ENCODE peak calls at places on chromosomes 16 and 17, in four cellular contexts. T is fibroblast of lung, F is AG04450, V is fibroblast of pulmonary artery. Q is an unnamed sample.

GRCh38 chr16:66346221-66346620 is 20.3 kb upstream of the CDH5 start:
- DNase-seq in V (no peak), T (no peak), F (no peak), Q (no peak)

GRCh38 chr16:48531011-48531962 is 78.7 kb downstream of the N4BP1 start:
- DNase-seq in V (no peak), F (peak), T (no peak), Q (no peak)

GRCh38 chr17:45942284-45942683 is 47.9 kb downstream of the MAPT start:
- DNase-seq in T (no peak), V (no peak), F (no peak), Q (no peak)

GRCh38 chr16:55275869-55276268 is 48.1 kb upstream of the IRX6 start:
- DNase-seq in T (no peak), F (no peak), V (no peak), Q (no peak)

GRCh38 chr16:66858740-66859396 is 14.7 kb downstream of the CA7 start:
- DNase-seq in T (peak), V (peak), F (no peak), Q (peak)

GRCh38 chr16:3444032-3444388 is 530 bp downstream of the NAA60 start:
- DNase-seq in T (peak), V (peak), F (peak), Q (peak)

GRCh38 chr17:82962163-82962720 is 117.2 kb upstream of the METRNL start:
- DNase-seq in T (peak), V (no peak), F (no peak), Q (no peak)

GRCh38 chr17:3004150-3004801 is 59.1 kb downstream of the OR1D5 start:
- DNase-seq in F (peak), T (peak), V (peak), Q (peak)

GRCh38 chr16:85359147-85359822 is 247.0 kb upstream of the CIBAR2 start:
- DNase-seq in V (no peak), T (peak), F (no peak), Q (no peak)

GRCh38 chr16:55401036-55401435 is 77.0 kb downstream of the IRX6 start:
- DNase-seq in T (no peak), V (no peak), F (no peak), Q (no peak)

GRCh38 chr17:50899005-50899460 is 32.9 kb upstream of the TOB1 start:
- DNase-seq in F (no peak), V (no peak), T (no peak), Q (no peak)

GRCh38 chr16:1152123-1152638 is 725 bp upstream of the CACNA1H start:
- DNase-seq in T (no peak), F (no peak), V (no peak), Q (no peak)

GRCh38 chr17:2706911-2707510 is 4.6 kb downstream of the CLUH start:
- DNase-seq in F (no peak), V (no peak), T (no peak), Q (no peak)

GRCh38 chr17:7838291-7839075 is 4.5 kb downstream of the KDM6B start:
- DNase-seq in T (peak), V (peak), F (no peak), Q (peak)

GRCh38 chr16:23302045-23302956 is at the start of gene SCNN1B:
- DNase-seq in T (no peak), V (no peak), F (no peak), Q (peak)

GRCh38 chr16:27982184-27982583 is 81.3 kb downstream of the GSG1L start:
- DNase-seq in F (no peak), V (no peak), T (no peak), Q (no peak)

GRCh38 chr17:30243568-30243967 is 8.1 kb upstream of the SLC6A4 start:
- DNase-seq in F (no peak), T (no peak), V (no peak), Q (no peak)

GRCh38 chr16:17070882-17071592 is 399.7 kb downstream of the XYLT1 start:
- DNase-seq in F (no peak), T (peak), V (no peak), Q (peak)

GRCh38 chr17:41518789-41519449 is at the start of gene KRT15:
- DNase-seq in T (no peak), V (peak), F (no peak), Q (no peak)

GRCh38 chr16:55779391-55780094 is 53.4 kb downstream of the CES1 start:
- DNase-seq in F (no peak), T (no peak), V (no peak), Q (no peak)

GRCh38 chr16:86723699-86724098 is 145.3 kb downstream of the FOXL1 start:
- DNase-seq in V (no peak), T (no peak), F (no peak), Q (no peak)

GRCh38 chr17:76276461-76277299 is 11.5 kb downstream of the UBALD2 start:
- DNase-seq in T (peak), F (no peak), V (no peak), Q (no peak)

GRCh38 chr17:73342057-73342522 is 30.3 kb upstream of the CDC42EP4 start:
- DNase-seq in T (peak), F (no peak), V (peak), Q (peak)

GRCh38 chr17:74892974-74893911 is at the start of gene FADS6:
- DNase-seq in V (no peak), F (no peak), T (no peak), Q (no peak)

GRCh38 chr16:48335961-48336360 is 49.3 kb downstream of the SIAH1 start:
- DNase-seq in T (peak), F (peak), V (peak), Q (no peak)

GRCh38 chr16:17271687-17272086 is 199.1 kb downstream of the XYLT1 start:
- DNase-seq in F (no peak), T (no peak), V (peak), Q (no peak)

GRCh38 chr16:17171250-17172143 is 299.3 kb downstream of the XYLT1 start:
- DNase-seq in T (no peak), F (no peak), V (no peak), Q (no peak)

GRCh38 chr17:37179893-37180292 is 195.9 kb upstream of the C17orf78 start:
- DNase-seq in F (peak), V (peak), T (peak), Q (no peak)

GRCh38 chr16:8931864-8932263 is 31.8 kb downstream of the USP7 start:
- DNase-seq in F (peak), T (peak), V (peak), Q (peak)

GRCh38 chr17:82180776-82181528 is 31.7 kb downstream of the CCDC57 start:
- DNase-seq in V (no peak), T (no peak), F (no peak), Q (no peak)

GRCh38 chr17:31274252-31274651 is 22.8 kb downstream of the OMG start:
- DNase-seq in T (peak), F (no peak), V (peak), Q (no peak)

GRCh38 chr17:47946929-47947397 is 5.6 kb downstream of the PNPO start:
- DNase-seq in F (no peak), V (peak), T (peak), Q (peak)

DNA sequence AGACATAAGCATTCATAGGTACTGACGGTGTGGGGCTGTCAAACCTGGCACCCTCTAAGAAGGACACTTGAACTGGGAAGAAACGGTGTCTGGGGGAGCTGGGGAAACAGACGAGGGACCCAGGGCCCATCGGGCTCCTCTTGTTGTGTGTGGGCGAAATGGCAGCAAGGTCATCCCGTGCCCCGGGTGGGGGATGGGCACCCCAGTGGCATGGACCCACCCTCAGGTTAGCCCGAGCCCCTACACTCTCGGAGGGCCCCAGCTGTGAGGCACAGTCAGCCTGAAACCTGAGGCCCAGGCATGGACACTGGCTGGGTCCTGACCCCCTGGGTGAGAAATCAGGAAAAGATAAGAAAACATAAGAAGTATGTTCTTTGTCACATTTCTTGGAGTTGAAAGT is 57.1 kb downstream of the MYO18A start:
- DNase-seq in T (no peak), V (no peak), F (no peak), Q (no peak)
- H3K4me3 ChIP-seq in T (no peak), V (no peak), F (no peak), Q (no peak)

GRCh38 chr16:68096491-68096890 is 11.3 kb downstream of the NFATC3 start:
- DNase-seq in T (no peak), V (no peak), F (no peak), Q (no peak)

GRCh38 chr16:68094614-68094934 is 9.4 kb downstream of the NFATC3 start:
- DNase-seq in F (no peak), T (no peak), V (no peak), Q (no peak)

GRCh38 chr16:68097088-68097487 is 11.9 kb downstream of the NFATC3 start:
- DNase-seq in T (no peak), F (no peak), V (no peak), Q (no peak)

GRCh38 chr16:68091604-68092261 is 6.6 kb downstream of the NFATC3 start:
- DNase-seq in T (peak), F (no peak), V (peak), Q (no peak)

GRCh38 chr16:68093816-68094613 is 8.8 kb downstream of the NFATC3 start:
- DNase-seq in F (no peak), V (peak), T (peak), Q (no peak)
- TF ChIP-seq CTCF in F (peak), V (peak), T (peak), Q (peak)

GRCh38 chr16:69918241-69918640 is 32.9 kb upstream of the CLEC18A start:
- DNase-seq in V (no peak), F (no peak), T (peak), Q (no peak)
- H3K4me3 ChIP-seq in V (peak), F (peak), T (peak), Q (no peak)

GRCh38 chr17:22694362-22695227 is 1002.3 kb downstream of the KCNJ18 start:
- DNase-seq in F (no peak), V (no peak), T (no peak), Q (no peak)
- TF ChIP-seq CTCF in F (peak), V (no peak), T (peak), Q (peak)

DNA sequence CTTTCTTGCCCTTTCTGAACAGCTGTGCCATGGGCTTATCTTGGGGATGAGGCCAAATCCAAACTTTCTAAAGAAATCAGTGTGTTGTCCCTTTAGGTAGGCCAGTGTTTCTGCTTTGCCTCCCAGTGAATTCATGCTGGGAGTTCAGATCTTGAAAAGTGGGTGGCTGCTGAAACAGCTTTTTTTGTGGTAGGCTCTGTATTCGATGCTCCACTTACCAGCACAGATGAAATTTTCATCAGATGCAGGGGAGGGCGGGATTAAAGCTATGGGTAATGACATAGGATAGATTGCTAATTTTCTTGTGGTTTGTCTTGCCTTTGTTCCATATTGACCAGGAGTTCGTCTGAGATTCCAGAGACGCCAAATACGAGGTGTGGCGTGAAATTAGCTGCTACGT is 2.8 kb downstream of the SOCS7 start:
- DNase-seq in V (no peak), F (no peak), T (no peak), Q (no peak)
- H3K4me3 ChIP-seq in V (no peak), F (peak), T (peak), Q (no peak)

DNA sequence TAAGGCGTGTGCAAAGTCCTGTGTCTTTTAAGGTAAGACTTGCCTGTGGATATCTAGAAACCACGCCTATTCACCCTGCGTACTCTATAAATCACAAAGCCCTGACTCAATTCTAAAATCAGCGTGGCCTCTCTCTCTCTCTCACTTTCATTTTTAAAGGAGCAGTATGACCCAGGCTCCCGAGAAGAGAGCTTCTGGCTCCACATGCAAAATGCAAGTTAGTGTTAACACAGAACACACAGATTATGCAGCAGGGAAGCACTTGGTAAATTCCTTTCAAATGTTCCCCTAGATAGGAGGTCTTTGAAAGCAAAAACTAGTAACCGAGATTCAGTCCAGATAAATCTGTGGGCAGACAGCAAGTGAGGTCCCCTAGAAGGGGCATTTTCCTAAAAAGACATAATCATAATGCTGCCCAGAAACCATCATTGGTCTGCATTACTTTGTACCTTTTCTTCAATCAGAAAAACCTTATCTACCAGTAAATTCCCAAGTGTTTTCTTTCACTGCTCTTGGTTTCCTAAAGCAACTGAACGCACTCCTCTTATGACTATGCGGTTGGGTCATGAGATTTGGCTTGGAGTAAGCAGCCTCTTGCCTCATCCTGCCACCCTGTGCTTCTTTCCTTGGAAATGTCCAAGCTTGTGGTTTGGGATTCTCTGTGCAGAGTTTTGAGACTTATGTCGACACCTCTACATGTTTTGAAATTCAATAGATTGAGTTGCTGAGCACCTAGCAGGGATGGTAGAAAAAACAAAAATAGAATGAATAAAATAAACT is 31.7 kb upstream of the KCNJ2 start:
- DNase-seq in T (peak), F (peak), V (peak), Q (peak)
- TF ChIP-seq CTCF in T (no peak), F (no peak), V (no peak), Q (no peak)

DNA sequence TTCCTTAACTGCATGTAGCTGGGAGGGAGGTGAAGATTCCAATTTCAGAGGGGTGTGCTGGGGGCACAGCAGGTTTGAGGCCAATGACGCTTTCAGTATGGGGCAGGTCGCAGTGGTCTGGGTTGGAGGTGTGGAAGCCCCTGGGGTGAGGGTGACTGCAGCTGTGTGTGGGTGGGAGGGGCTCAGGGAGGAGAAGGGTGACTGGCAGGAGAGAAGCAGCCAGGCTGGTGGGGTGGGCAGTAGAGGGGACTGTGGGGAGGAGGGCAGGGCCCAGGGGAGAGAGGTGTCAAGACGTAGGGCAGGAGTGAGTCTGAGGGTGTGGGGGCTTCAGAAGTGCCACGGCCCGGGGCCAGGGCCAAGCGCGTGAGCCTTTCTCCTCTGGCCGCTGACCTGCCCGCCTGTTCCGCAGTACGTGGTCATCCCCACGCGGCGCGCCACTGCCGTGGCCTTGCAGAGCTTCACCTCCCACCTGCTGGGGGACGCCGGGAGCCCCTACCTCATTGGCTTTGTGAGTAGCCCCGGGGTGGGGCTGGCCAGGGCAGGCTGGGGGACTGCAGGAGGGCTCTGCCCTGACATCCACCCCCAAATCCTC is 19.4 kb downstream of the MYBBP1A start:
- DNase-seq in V (no peak), T (no peak), F (no peak), Q (no peak)
- H3K4me3 ChIP-seq in V (no peak), T (no peak), F (no peak), Q (no peak)

GRCh38 chr16:89308391-89309333 is 91.2 kb downstream of the ZNF778 start:
- DNase-seq in T (no peak), F (no peak), V (no peak), Q (no peak)
- TF ChIP-seq CTCF in T (peak), F (peak), V (peak), Q (peak)

DNA sequence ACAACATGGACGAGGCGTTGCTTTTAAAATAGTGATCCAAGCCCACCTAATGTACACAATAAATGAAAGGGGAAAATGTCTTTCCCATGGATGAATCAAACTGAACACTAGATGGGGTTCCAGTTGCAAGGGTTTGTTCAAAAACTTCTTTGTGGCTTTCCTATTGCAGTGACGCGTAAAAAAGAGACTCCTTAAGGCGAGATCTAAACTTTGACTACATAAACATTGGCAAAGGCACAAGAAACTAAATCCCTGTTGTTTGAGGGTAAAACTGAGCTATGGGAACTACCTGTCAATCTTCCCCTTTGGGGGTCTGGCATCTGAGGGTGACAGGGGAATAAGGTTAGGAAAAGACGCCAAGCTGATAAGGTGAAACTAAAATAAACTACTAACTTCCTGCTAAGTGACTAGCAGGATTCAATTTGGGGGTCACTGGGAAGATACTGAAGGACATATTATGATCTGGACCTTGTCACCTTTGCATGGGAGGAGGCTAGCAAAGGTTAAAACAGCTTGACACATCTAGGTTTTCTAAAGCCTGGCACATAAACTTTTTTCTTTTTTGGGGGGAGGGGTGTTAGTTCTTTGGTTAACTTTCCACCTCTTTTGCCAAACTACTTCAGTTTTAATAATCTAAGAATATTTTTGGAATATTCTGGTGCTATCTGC is 4.7 kb downstream of the SALL1 start:
- DNase-seq in T (peak), V (peak), F (no peak), Q (no peak)
- H3K4me3 ChIP-seq in T (peak), V (no peak), F (peak), Q (no peak)

Q was measured in GM12865.